ENCODE peak calls at places on chromosomes 7 and 10, in four cellular contexts. K, J, U and S are unnamed samples.

GRCh38 chr10:69898524-69898923 is 96.8 kb downstream of the COL13A1 start:
- DNase-seq in K (no peak), J (no peak), U (no peak), S (no peak)

GRCh38 chr10:92274071-92274470 is 16.8 kb downstream of the CPEB3 start:
- DNase-seq in K (no peak), J (no peak), U (no peak), S (no peak)

GRCh38 chr10:73131295-73131694 is 21.0 kb downstream of the NUDT13 start:
- DNase-seq in K (no peak), J (no peak), U (no peak), S (no peak)

GRCh38 chr10:1360011-1360580 is 303.9 kb downstream of the WDR37 start:
- DNase-seq in K (no peak), J (no peak), U (no peak), S (no peak)

GRCh38 chr7:95996886-95997285 is 224.5 kb downstream of the DYNC1I1 start:
- DNase-seq in K (no peak), J (no peak), U (no peak), S (no peak)

GRCh38 chr10:95558593-95559320 is 2.4 kb downstream of the SORBS1 start:
- DNase-seq in K (no peak), J (no peak), U (no peak), S (no peak)

GRCh38 chr7:67618569-67619543 is 622.2 kb downstream of the TYW1 start:
- DNase-seq in K (no peak), J (peak), U (peak), S (no peak)

GRCh38 chr7:69782917-69783684 is 184.8 kb downstream of the AUTS2 start:
- DNase-seq in K (no peak), J (peak), U (peak), S (no peak)

GRCh38 chr10:104318810-104319684 is 19.2 kb downstream of the ITPRIP start:
- DNase-seq in K (no peak), J (peak), U (no peak), S (no peak)

GRCh38 chr7:107854989-107855388 is 36.0 kb upstream of the DLD start:
- DNase-seq in K (no peak), J (no peak), U (peak), S (no peak)

GRCh38 chr10:51985326-51985725 is 285.9 kb upstream of the CSTF2T start:
- DNase-seq in K (no peak), J (no peak), U (peak), S (no peak)

GRCh38 chr10:112915590-112916572 is 34.2 kb upstream of the TCF7L2 start:
- DNase-seq in K (no peak), J (no peak), U (peak), S (no peak)

GRCh38 chr7:125090596-125090995 is 161.0 kb upstream of the POT1 start:
- DNase-seq in K (no peak), J (no peak), U (no peak), S (no peak)

GRCh38 chr10:46537309-46537708 is 19.1 kb downstream of the GPRIN2 start:
- DNase-seq in K (no peak), J (no peak), U (no peak), S (no peak)

GRCh38 chr7:91957823-91958222 is 17.2 kb downstream of the AKAP9 start:
- DNase-seq in K (no peak), J (no peak), U (peak), S (no peak)

GRCh38 chr10:132873395-132873794 is 69.0 kb downstream of the CFAP46 start:
- DNase-seq in K (no peak), J (peak), U (no peak), S (no peak)

GRCh38 chr7:36048902-36049240 is 104.2 kb upstream of the EEPD1 start:
- DNase-seq in K (no peak), J (no peak), U (peak), S (no peak)

GRCh38 chr7:45082831-45083331 is 5.9 kb downstream of the NACAD start:
- DNase-seq in K (no peak), J (no peak), U (no peak), S (no peak)

GRCh38 chr7:153604-154003 is 38.8 kb upstream of the FAM20C start:
- DNase-seq in K (no peak), J (no peak), U (no peak), S (no peak)

GRCh38 chr10:110642980-110643655 is 1.0 kb upstream of the RBM20 start:
- DNase-seq in K (peak), J (no peak), U (no peak), S (no peak)
- H3K4me3 ChIP-seq in K (peak), J (peak), U (peak), S (peak)

GRCh38 chr10:13834581-13835286 is 248.0 kb downstream of the PRPF18 start:
- DNase-seq in K (no peak), J (no peak), U (no peak), S (no peak)
- H3K4me3 ChIP-seq in K (no peak), J (no peak), U (no peak), S (no peak)

DNA sequence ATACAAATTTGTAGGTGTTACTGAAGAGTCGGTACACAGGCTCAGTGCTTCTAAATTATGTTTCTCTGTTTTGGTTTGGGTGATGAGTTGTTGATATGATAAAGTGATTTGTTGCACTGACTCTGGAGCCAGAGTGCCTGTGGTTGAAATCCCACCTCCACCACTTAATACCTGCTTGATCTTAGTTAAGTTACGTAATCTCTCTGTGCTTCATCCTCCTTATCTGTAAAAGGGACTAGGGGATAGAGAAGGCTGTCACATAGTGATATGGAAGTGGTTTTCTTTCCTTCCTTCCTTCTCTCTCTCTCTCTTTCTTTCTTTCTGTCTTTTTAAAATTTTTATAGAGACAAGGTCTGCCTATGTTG is 664 bp upstream of the HPS6 start:
- DNase-seq in K (no peak), J (no peak), U (no peak), S (no peak)
- H3K4me3 ChIP-seq in K (peak), J (peak), U (peak), S (peak)

DNA sequence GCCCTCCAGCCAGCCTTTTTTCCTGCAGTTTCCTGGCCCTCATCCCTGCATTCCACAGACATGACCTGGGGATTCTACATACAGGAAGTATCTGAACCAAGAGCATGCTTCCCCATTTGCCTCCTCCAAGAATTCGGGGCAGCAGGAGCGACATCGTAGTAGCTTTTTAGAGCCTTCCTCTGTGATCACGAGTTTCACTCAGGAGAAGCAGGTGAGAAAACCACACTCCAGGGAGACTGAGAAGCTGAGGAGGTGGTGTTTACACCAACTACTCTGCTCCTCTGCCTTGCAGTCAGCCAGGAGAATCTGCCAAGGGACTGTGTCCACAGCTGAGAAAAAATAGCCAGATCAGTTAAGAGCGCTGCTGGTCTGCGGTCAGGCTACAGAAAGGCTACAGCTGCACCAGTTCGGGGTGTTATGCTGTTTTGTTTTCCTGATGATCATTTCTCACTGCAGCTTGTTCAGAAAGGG is 54.1 kb downstream of the HSPA12A start:
- DNase-seq in K (no peak), J (peak), U (peak), S (no peak)
- H3K4me3 ChIP-seq in K (no peak), J (no peak), U (peak), S (no peak)

GRCh38 chr7:121331048-121331447 is 2.2 kb downstream of the WNT16 start:
- DNase-seq in K (no peak), J (no peak), U (no peak), S (no peak)
- H3K4me3 ChIP-seq in K (no peak), J (no peak), U (no peak), S (no peak)

DNA sequence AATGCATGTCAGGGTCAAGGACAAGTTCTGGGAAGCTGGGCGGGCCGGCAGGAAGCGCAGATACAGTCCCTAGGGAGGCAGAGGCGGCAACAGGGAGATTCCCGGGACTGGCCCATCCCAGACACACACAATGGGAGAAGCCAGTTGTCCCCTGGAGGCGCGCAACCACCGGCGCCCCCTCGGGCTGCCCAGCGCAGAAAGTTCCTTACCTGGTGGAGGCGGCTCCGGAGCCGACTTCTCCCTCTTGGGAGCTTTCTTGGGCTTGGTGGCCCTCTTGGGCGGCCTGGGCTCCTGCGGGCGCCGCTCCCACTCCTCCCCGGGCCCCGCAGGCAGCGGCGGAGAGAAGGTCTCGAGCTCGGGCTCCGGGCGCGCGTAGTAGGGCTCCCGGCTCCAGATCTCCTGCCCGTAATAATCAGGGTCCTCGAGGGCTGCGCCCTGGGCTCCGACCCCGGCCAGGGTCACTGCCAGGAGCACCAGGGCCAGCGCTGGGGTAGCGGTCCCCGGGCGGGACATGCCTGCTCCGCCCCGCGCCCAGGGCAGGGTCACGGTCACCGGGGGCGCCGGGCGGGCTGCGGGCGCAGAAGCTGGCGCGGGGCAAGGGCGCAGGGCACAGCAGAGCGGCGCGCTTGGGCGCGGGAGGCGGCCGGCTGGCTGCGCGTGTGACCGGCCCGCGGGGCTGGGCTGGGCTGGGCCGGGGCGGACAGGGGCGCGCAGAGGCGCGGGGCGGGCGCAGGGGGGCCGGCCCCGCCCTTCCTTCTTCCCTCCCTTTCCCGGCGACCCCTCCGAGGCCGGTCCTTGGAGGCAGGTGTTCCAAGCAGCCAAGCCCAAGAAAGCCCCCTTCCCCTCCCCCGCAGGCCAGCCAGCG is at the start of gene CPXM2:
- DNase-seq in K (no peak), J (peak), U (peak), S (no peak)
- H3K4me3 ChIP-seq in K (no peak), J (peak), U (peak), S (no peak)

GRCh38 chr10:122130474-122131110 is 140.5 kb upstream of the BTBD16 start:
- DNase-seq in K (no peak), J (no peak), U (no peak), S (no peak)
- H3K4me3 ChIP-seq in K (no peak), J (no peak), U (no peak), S (no peak)